ENCODE peak calls at places on chromosomes 1 and 21, in ten cellular contexts. One of them, this sample, is unnamed. For H3K36me3 and H3K4me1, the result is how much of the 10 kb centered on the place peaks cover.

GRCh38 chr1:155082301-155082940 is 3.8 kb downstream of the EFNA3 start:
- DNase-seq in iPS DF 6.9: no peak
- DNase-seq in lung: no peak
- DNase-seq in CD8-positive, alpha-beta T cell: no peak
- DNase-seq in HAP-1: no peak
- DNase-seq in left ventricle myocardium inferior: no peak
- DNase-seq in neural progenitor cell: peak
- DNase-seq in adipocyte: no peak
- DNase-seq in heart left ventricle: peak
- DNase-seq in lower lobe of right lung: no peak
- DNase-seq in this sample: no peak

GRCh38 chr1:35288761-35289160 is 20.3 kb downstream of the ZMYM4 start:
- DNase-seq in iPS DF 6.9: no peak
- DNase-seq in lung: no peak
- DNase-seq in CD8-positive, alpha-beta T cell: no peak
- DNase-seq in HAP-1: no peak
- DNase-seq in left ventricle myocardium inferior: no peak
- DNase-seq in neural progenitor cell: no peak
- DNase-seq in adipocyte: peak
- DNase-seq in heart left ventricle: no peak
- DNase-seq in lower lobe of right lung: no peak
- DNase-seq in this sample: no peak

GRCh38 chr1:116556289-116557006 is 14.4 kb downstream of the CD58 start:
- DNase-seq in iPS DF 6.9: no peak
- DNase-seq in lung: no peak
- DNase-seq in CD8-positive, alpha-beta T cell: peak
- DNase-seq in HAP-1: no peak
- DNase-seq in left ventricle myocardium inferior: peak
- DNase-seq in neural progenitor cell: no peak
- DNase-seq in adipocyte: no peak
- DNase-seq in heart left ventricle: no peak
- DNase-seq in lower lobe of right lung: peak
- DNase-seq in this sample: no peak

GRCh38 chr21:44012474-44013379 is 618 bp downstream of the TRAPPC10 start:
- DNase-seq in iPS DF 6.9: peak
- DNase-seq in lung: peak
- DNase-seq in CD8-positive, alpha-beta T cell: peak
- DNase-seq in HAP-1: no peak
- DNase-seq in left ventricle myocardium inferior: peak
- DNase-seq in neural progenitor cell: peak
- DNase-seq in adipocyte: peak
- DNase-seq in heart left ventricle: peak
- DNase-seq in lower lobe of right lung: peak
- DNase-seq in this sample: peak

GRCh38 chr1:82604524-82604923 is 803.8 kb downstream of the ADGRL2 start:
- DNase-seq in iPS DF 6.9: peak
- DNase-seq in lung: no peak
- DNase-seq in CD8-positive, alpha-beta T cell: no peak
- DNase-seq in HAP-1: no peak
- DNase-seq in left ventricle myocardium inferior: no peak
- DNase-seq in neural progenitor cell: peak
- DNase-seq in adipocyte: no peak
- DNase-seq in heart left ventricle: no peak
- DNase-seq in lower lobe of right lung: no peak
- DNase-seq in this sample: peak

GRCh38 chr1:31523769-31524168 is 52.5 kb upstream of the TINAGL1 start:
- DNase-seq in iPS DF 6.9: no peak
- DNase-seq in lung: peak
- DNase-seq in CD8-positive, alpha-beta T cell: no peak
- DNase-seq in HAP-1: no peak
- DNase-seq in left ventricle myocardium inferior: peak
- DNase-seq in neural progenitor cell: no peak
- DNase-seq in adipocyte: peak
- DNase-seq in heart left ventricle: no peak
- DNase-seq in lower lobe of right lung: peak
- DNase-seq in this sample: no peak

GRCh38 chr1:171983584-171983983 is 142.3 kb downstream of the DNM3 start:
- DNase-seq in iPS DF 6.9: no peak
- DNase-seq in lung: no peak
- DNase-seq in CD8-positive, alpha-beta T cell: no peak
- DNase-seq in HAP-1: peak
- DNase-seq in left ventricle myocardium inferior: no peak
- DNase-seq in neural progenitor cell: no peak
- DNase-seq in adipocyte: peak
- DNase-seq in heart left ventricle: no peak
- DNase-seq in lower lobe of right lung: no peak
- DNase-seq in this sample: no peak

GRCh38 chr1:68221971-68222355 is 10.4 kb downstream of the WLS start:
- DNase-seq in iPS DF 6.9: no peak
- DNase-seq in lung: no peak
- DNase-seq in CD8-positive, alpha-beta T cell: no peak
- DNase-seq in HAP-1: no peak
- DNase-seq in left ventricle myocardium inferior: no peak
- DNase-seq in neural progenitor cell: no peak
- DNase-seq in adipocyte: peak
- DNase-seq in heart left ventricle: no peak
- DNase-seq in lower lobe of right lung: no peak
- DNase-seq in this sample: no peak

GRCh38 chr1:119435061-119435460 is 20.1 kb downstream of the HSD3B2 start:
- DNase-seq in iPS DF 6.9: no peak
- DNase-seq in lung: no peak
- DNase-seq in CD8-positive, alpha-beta T cell: no peak
- DNase-seq in HAP-1: no peak
- DNase-seq in left ventricle myocardium inferior: no peak
- DNase-seq in neural progenitor cell: no peak
- DNase-seq in adipocyte: no peak
- DNase-seq in heart left ventricle: no peak
- DNase-seq in lower lobe of right lung: no peak
- DNase-seq in this sample: no peak

GRCh38 chr21:40143822-40144525 is 276.7 kb downstream of the PCP4 start:
- DNase-seq in iPS DF 6.9: peak
- DNase-seq in lung: no peak
- DNase-seq in CD8-positive, alpha-beta T cell: peak
- DNase-seq in HAP-1: peak
- DNase-seq in left ventricle myocardium inferior: peak
- DNase-seq in neural progenitor cell: peak
- DNase-seq in adipocyte: peak
- DNase-seq in heart left ventricle: no peak
- DNase-seq in lower lobe of right lung: no peak
- DNase-seq in this sample: no peak

GRCh38 chr1:150281221-150281757 is 1.1 kb upstream of the CIART start:
- DNase-seq in iPS DF 6.9: no peak
- DNase-seq in lung: peak
- DNase-seq in CD8-positive, alpha-beta T cell: peak
- DNase-seq in HAP-1: peak
- DNase-seq in left ventricle myocardium inferior: peak
- DNase-seq in neural progenitor cell: peak
- DNase-seq in adipocyte: peak
- DNase-seq in heart left ventricle: peak
- DNase-seq in lower lobe of right lung: peak
- DNase-seq in this sample: peak

GRCh38 chr1:156797212-156797871 is 19.3 kb downstream of the SH2D2A start:
- DNase-seq in iPS DF 6.9: peak
- DNase-seq in lung: no peak
- DNase-seq in CD8-positive, alpha-beta T cell: peak
- DNase-seq in HAP-1: peak
- DNase-seq in left ventricle myocardium inferior: no peak
- DNase-seq in neural progenitor cell: peak
- DNase-seq in adipocyte: peak
- DNase-seq in heart left ventricle: no peak
- DNase-seq in lower lobe of right lung: no peak
- DNase-seq in this sample: peak
- H3K36me3 ChIP-seq in iPS DF 6.9: under half
- H3K36me3 ChIP-seq in lung: under half
- H3K36me3 ChIP-seq in CD8-positive, alpha-beta T cell: under half
- H3K36me3 ChIP-seq in HAP-1: half or more
- H3K36me3 ChIP-seq in left ventricle myocardium inferior: half or more
- H3K36me3 ChIP-seq in neural progenitor cell: under half
- H3K36me3 ChIP-seq in adipocyte: half or more
- H3K36me3 ChIP-seq in heart left ventricle: half or more
- H3K36me3 ChIP-seq in lower lobe of right lung: half or more
- H3K36me3 ChIP-seq in this sample: under half

GRCh38 chr1:205672395-205672889 is 7.9 kb downstream of the SLC45A3 start:
- DNase-seq in iPS DF 6.9: no peak
- DNase-seq in lung: no peak
- DNase-seq in CD8-positive, alpha-beta T cell: no peak
- DNase-seq in HAP-1: no peak
- DNase-seq in left ventricle myocardium inferior: no peak
- DNase-seq in neural progenitor cell: peak
- DNase-seq in adipocyte: no peak
- DNase-seq in heart left ventricle: no peak
- DNase-seq in lower lobe of right lung: no peak
- DNase-seq in this sample: no peak

GRCh38 chr1:205670143-205670431 is 10.2 kb downstream of the SLC45A3 start:
- DNase-seq in iPS DF 6.9: no peak
- DNase-seq in lung: no peak
- DNase-seq in CD8-positive, alpha-beta T cell: no peak
- DNase-seq in HAP-1: no peak
- DNase-seq in left ventricle myocardium inferior: no peak
- DNase-seq in neural progenitor cell: peak
- DNase-seq in adipocyte: no peak
- DNase-seq in heart left ventricle: no peak
- DNase-seq in lower lobe of right lung: no peak
- DNase-seq in this sample: no peak

GRCh38 chr1:205670611-205671430 is 9.5 kb downstream of the SLC45A3 start:
- DNase-seq in iPS DF 6.9: no peak
- DNase-seq in lung: no peak
- DNase-seq in CD8-positive, alpha-beta T cell: no peak
- DNase-seq in HAP-1: peak
- DNase-seq in left ventricle myocardium inferior: no peak
- DNase-seq in neural progenitor cell: peak
- DNase-seq in adipocyte: no peak
- DNase-seq in heart left ventricle: no peak
- DNase-seq in lower lobe of right lung: no peak
- DNase-seq in this sample: peak

GRCh38 chr1:205675247-205675646 is 5.1 kb downstream of the SLC45A3 start:
- DNase-seq in iPS DF 6.9: no peak
- DNase-seq in lung: no peak
- DNase-seq in CD8-positive, alpha-beta T cell: no peak
- DNase-seq in HAP-1: no peak
- DNase-seq in left ventricle myocardium inferior: no peak
- DNase-seq in neural progenitor cell: no peak
- DNase-seq in adipocyte: no peak
- DNase-seq in heart left ventricle: no peak
- DNase-seq in lower lobe of right lung: no peak
- DNase-seq in this sample: no peak

DNA sequence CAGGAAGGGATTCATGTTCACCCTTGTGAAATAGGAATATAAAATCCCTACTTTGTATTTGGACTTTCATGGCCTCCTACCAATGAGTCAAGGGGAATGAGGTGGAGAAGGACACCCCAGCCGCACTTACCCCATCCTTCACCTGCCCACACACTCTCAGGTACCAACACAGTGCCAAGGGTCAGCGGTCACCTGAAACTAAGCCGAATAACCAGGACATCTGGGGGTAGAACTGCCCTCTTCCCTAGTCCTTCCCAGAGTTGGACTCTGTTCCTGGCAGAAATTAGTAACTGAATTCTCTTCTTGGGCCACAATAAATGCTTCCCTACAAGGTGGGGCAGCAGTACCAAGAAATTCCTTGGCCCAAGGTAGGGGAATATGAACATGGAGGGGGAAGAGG is 7.4 kb downstream of the SLC45A3 start:
- DNase-seq in iPS DF 6.9: no peak
- DNase-seq in lung: no peak
- DNase-seq in CD8-positive, alpha-beta T cell: no peak
- DNase-seq in HAP-1: no peak
- DNase-seq in left ventricle myocardium inferior: no peak
- DNase-seq in neural progenitor cell: no peak
- DNase-seq in adipocyte: no peak
- DNase-seq in heart left ventricle: no peak
- DNase-seq in lower lobe of right lung: no peak
- DNase-seq in this sample: no peak
- H3K4me1 ChIP-seq in iPS DF 6.9: under half
- H3K4me1 ChIP-seq in lung: under half
- H3K4me1 ChIP-seq in CD8-positive, alpha-beta T cell: under half
- H3K4me1 ChIP-seq in HAP-1: under half
- H3K4me1 ChIP-seq in left ventricle myocardium inferior: under half
- H3K4me1 ChIP-seq in neural progenitor cell: under half
- H3K4me1 ChIP-seq in adipocyte: under half
- H3K4me1 ChIP-seq in heart left ventricle: under half
- H3K4me1 ChIP-seq in lower lobe of right lung: under half
- H3K4me1 ChIP-seq in this sample: half or more

DNA sequence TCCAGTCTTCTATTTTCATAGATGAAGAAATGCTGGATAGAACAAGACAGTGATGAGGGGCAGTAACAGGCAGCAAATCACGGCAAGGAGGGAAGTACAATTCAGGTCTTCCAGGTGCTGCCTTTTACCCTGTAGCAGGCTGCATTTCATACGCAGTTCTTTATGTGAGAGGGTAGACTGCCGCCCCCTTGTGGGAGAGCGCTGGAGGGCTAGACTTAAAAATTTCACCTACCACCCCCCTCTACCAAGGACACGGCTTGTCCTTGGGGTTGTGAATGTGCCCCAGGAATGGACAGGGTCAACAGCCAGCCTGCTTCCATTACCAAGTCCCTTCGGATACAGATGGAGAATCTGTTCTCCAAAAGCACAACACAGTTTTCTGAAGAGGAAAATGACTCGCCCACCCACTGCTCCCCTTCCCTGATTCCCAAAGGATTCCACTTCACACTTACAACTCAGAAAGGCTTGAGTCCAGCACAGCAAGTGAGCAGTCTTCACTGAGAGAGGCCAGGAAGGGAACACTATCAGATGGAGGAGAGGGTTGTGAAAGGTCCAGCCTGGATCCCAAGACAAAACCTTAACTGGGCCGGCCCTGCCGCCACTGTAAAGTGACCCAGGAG is 7.4 kb downstream of the WDR77 start:
- DNase-seq in iPS DF 6.9: no peak
- DNase-seq in lung: no peak
- DNase-seq in CD8-positive, alpha-beta T cell: peak
- DNase-seq in HAP-1: no peak
- DNase-seq in left ventricle myocardium inferior: no peak
- DNase-seq in neural progenitor cell: peak
- DNase-seq in adipocyte: peak
- DNase-seq in heart left ventricle: no peak
- DNase-seq in lower lobe of right lung: no peak
- DNase-seq in this sample: peak
- H3K36me3 ChIP-seq in iPS DF 6.9: under half
- H3K36me3 ChIP-seq in lung: under half
- H3K36me3 ChIP-seq in CD8-positive, alpha-beta T cell: half or more
- H3K36me3 ChIP-seq in HAP-1: half or more
- H3K36me3 ChIP-seq in left ventricle myocardium inferior: half or more
- H3K36me3 ChIP-seq in neural progenitor cell: under half
- H3K36me3 ChIP-seq in adipocyte: half or more
- H3K36me3 ChIP-seq in heart left ventricle: half or more
- H3K36me3 ChIP-seq in lower lobe of right lung: half or more
- H3K36me3 ChIP-seq in this sample: under half

DNA sequence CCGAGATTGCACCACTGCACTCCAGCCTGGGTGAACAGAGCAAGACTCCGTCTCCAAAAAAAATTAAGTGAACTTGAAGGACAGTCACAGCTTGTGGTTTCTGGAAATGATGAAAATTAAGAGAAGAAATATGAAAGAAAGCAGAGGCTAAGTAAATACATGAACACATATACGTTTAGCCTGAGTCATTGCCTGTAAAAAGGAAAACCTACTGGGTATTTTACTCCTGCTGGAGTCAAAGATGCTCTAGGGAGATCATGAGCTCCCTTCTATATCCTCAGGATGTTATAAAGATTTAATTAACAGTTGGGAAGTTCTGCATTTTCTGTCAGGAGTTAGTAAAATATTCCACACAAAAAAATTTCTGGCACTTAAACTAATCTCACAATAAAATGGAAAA is 43.5 kb upstream of the TTC39A start:
- DNase-seq in iPS DF 6.9: no peak
- DNase-seq in lung: no peak
- DNase-seq in CD8-positive, alpha-beta T cell: no peak
- DNase-seq in HAP-1: no peak
- DNase-seq in left ventricle myocardium inferior: no peak
- DNase-seq in neural progenitor cell: no peak
- DNase-seq in adipocyte: no peak
- DNase-seq in heart left ventricle: no peak
- DNase-seq in lower lobe of right lung: no peak
- DNase-seq in this sample: no peak
- H3K4me1 ChIP-seq in iPS DF 6.9: under half
- H3K4me1 ChIP-seq in lung: under half
- H3K4me1 ChIP-seq in CD8-positive, alpha-beta T cell: under half
- H3K4me1 ChIP-seq in HAP-1: under half
- H3K4me1 ChIP-seq in left ventricle myocardium inferior: under half
- H3K4me1 ChIP-seq in neural progenitor cell: under half
- H3K4me1 ChIP-seq in adipocyte: under half
- H3K4me1 ChIP-seq in heart left ventricle: under half
- H3K4me1 ChIP-seq in lower lobe of right lung: under half
- H3K4me1 ChIP-seq in this sample: under half